ENCODE peak calls at places on chromosome 1, in five cellular contexts. P, V, M, W and H are unnamed samples.
A peak's percentile ranks its signal among the peaks of the same experiment; 100 is the strongest.

GRCh38 chr1:151343587-151343986 is 3.5 kb downstream of the RFX5 start:
- DNase-seq in P (no peak), V (no peak), M (no peak), W (no peak), H (no peak)

GRCh38 chr1:153532769-153533599 is 2.8 kb downstream of the S100A6 start:
- DNase-seq in P (peak; percentile 84), V (peak; percentile 92), M (peak; percentile 82), W (peak; percentile 95), H (peak; percentile 77)

GRCh38 chr1:44594353-44594752 is 79.9 kb downstream of the TMEM53 start:
- DNase-seq in P (no peak), V (no peak), M (no peak), W (no peak), H (no peak)

GRCh38 chr1:33876970-33877680 is 13.2 kb downstream of the HMGB4 start:
- DNase-seq in P (peak; percentile 28), V (peak; percentile 35), M (no peak), W (no peak), H (no peak)

GRCh38 chr1:101112051-101112770 is 86.6 kb upstream of the DPH5 start:
- DNase-seq in P (peak; percentile 44), V (no peak), M (peak; percentile 88), W (no peak), H (no peak)

GRCh38 chr1:226061793-226062557 is 541 bp upstream of the H3-3A start:
- DNase-seq in P (peak; percentile 82), V (peak; percentile 75), M (no peak), W (peak; percentile 78), H (peak; percentile 88)

GRCh38 chr1:14855278-14855677 is 256.8 kb downstream of the KAZN start:
- DNase-seq in P (no peak), V (no peak), M (no peak), W (no peak), H (no peak)

GRCh38 chr1:97348599-97349265 is 572.1 kb downstream of the DPYD start:
- DNase-seq in P (no peak), V (no peak), M (no peak), W (no peak), H (no peak)

GRCh38 chr1:239947789-239948188 is 143.9 kb upstream of the FMN2 start:
- DNase-seq in P (no peak), V (no peak), M (no peak), W (no peak), H (no peak)

GRCh38 chr1:1111516-1112236 is 4.2 kb downstream of the C1orf159 start:
- DNase-seq in P (peak; percentile 12), V (no peak), M (peak; percentile 43), W (no peak), H (no peak)

GRCh38 chr1:205438213-205439158 is 16.6 kb upstream of the LEMD1 start:
- DNase-seq in P (peak; percentile 86), V (peak; percentile 83), M (no peak), W (no peak), H (peak; percentile 31)

GRCh38 chr1:19438552-19439196 is 46.7 kb downstream of the CAPZB start:
- DNase-seq in P (no peak), V (no peak), M (no peak), W (no peak), H (no peak)

GRCh38 chr1:109818351-109819325 is 54.9 kb upstream of the EPS8L3 start:
- DNase-seq in P (no peak), V (no peak), M (no peak), W (peak; percentile 17), H (no peak)

GRCh38 chr1:228502522-228502921 is 15.3 kb downstream of the RNF187 start:
- DNase-seq in P (no peak), V (peak; percentile 24), M (no peak), W (no peak), H (no peak)

GRCh38 chr1:173302890-173303829 is 96.0 kb upstream of the TNFSF4 start:
- DNase-seq in P (no peak), V (no peak), M (no peak), W (no peak), H (no peak)

GRCh38 chr1:234601217-234602017 is 8.6 kb downstream of the IRF2BP2 start:
- DNase-seq in P (no peak), V (no peak), M (peak; percentile 64), W (no peak), H (no peak)

GRCh38 chr1:156963621-156964020 is 43.2 kb downstream of the LRRC71 start:
- DNase-seq in P (peak; percentile 22), V (peak; percentile 45), M (peak; percentile 54), W (no peak), H (no peak)

GRCh38 chr1:9871021-9871420 is 39.0 kb downstream of the CTNNBIP1 start:
- DNase-seq in P (no peak), V (no peak), M (no peak), W (peak; percentile 29), H (no peak)
- H3K4me1 ChIP-seq in P (peaks cover 39% of the 10 kb centered on the region), V (no peaks in the 10 kb centered on the region), M (peaks cover 6% of the 10 kb centered on the region), W (peaks cover 4% of the 10 kb centered on the region), H (no peaks in the 10 kb centered on the region)

GRCh38 chr1:37922767-37923550 is 23.9 kb downstream of the INPP5B start:
- DNase-seq in P (no peak), V (no peak), M (no peak), W (no peak), H (no peak)
- H3K4me1 ChIP-seq in P (peaks cover 59% of the 10 kb centered on the region), V (peaks cover 3% of the 10 kb centered on the region), M (peaks cover 21% of the 10 kb centered on the region), W (no peaks in the 10 kb centered on the region), H (no peaks in the 10 kb centered on the region)

DNA sequence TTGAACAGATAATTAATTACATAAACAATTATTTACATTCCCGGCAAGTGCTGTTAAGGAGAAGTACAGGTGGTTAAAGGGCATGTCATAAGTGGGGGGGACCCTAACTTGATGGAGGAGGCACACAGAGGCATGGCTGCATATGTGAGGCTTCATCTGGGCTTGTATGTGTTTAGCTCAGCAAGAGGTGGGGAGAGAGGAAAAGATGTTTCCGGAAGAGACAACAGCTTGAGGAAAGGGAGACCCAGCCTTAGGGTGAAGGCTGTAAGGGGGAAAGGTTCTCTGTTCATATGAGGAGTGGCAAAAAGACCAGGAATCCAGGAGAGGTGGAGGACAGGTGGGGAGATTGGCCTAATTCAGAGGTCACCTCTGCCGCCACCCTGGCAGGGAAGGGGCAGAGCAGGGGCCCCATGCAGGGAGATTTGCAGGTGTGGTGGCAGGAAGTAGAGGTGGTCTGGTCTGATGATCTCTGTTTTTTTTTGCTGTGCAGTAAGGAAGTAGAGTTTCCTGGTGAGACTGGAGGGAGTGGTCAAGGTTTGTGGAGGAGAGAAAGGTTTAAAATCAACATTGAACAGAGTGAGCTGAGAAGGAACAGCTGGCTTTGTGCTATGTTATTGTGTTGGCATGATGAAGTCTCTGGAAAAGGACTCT is 9.0 kb downstream of the TRAF5 start:
- DNase-seq in P (no peak), V (no peak), M (no peak), W (peak; percentile 22), H (no peak)
- H3K4me1 ChIP-seq in P (peaks cover 20% of the 10 kb centered on the region), V (peaks cover 7% of the 10 kb centered on the region), M (peaks cover 91% of the 10 kb centered on the region), W (peaks cover 12% of the 10 kb centered on the region), H (peaks cover 16% of the 10 kb centered on the region)

DNA sequence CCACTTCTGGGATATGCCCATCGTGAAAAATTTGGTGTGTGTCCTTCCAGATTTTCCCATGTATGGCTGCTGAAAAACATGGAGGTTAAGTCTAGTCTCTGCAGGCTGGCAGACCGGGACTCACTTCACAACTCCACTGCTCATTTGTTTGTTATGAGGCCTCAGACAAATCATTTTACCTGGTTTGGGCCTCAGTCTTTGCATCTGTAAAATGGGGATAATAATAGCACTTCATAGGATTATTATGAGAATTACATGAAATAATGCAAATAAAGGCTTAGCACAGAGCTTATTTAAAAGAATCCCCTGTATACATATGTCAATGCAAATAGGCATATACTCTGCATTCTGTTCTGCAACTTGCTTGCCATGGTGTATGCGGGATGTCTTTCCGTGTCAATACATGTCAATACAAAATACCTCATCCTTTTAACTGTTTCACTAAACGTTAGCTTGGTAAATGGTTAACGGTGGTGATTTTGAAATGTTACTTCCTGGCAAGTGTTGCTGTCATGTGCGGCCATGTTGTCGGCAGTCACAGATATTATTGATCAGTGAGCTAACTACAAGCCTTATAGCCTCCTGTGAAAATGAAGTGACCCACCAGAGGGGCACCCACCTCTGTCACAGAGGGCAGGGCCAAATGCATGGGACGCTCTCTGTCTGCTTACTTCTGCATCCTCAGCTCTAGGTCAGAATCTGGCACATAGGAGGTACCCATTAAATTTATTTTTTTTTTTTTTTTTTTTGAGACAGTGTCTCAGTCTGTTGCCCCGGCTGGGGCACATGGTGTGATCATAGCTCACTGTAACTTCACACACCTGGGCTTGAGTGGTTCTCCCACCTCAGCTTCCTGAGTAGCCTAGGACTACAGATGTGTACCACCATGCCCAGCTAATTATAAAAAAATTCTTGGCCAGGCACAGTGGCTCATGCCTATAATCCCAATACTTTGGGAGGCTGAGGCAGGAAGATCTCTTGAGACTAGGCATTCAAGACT is 4.3 kb downstream of the LCK start:
- DNase-seq in P (no peak), V (no peak), M (no peak), W (no peak), H (no peak)
- H3K4me1 ChIP-seq in P (peaks cover 28% of the 10 kb centered on the region), V (no peaks in the 10 kb centered on the region), M (peaks cover 47% of the 10 kb centered on the region), W (peaks cover 4% of the 10 kb centered on the region), H (no peaks in the 10 kb centered on the region)

DNA sequence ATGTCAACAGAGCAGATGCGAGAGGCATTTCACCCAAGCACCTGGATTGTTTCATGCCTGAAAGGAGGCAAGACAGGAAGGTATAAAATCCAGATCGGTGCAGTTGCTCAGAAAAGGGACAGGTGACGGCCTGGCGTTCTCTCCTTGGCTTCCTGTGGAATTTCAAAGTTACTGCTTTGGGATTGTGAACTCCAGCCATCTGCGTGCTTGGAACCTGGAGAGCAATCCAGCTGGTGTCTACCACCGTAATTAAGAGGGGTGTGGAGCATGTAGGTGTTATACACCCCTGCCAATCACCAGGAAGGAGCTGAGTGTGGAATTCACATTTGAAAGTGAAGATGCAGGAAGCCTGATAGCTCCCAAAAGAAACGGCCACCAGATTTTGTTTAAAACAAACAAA is 286.1 kb downstream of the KIF26B start:
- DNase-seq in P (no peak), V (no peak), M (no peak), W (no peak), H (no peak)
- H3K4me1 ChIP-seq in P (no peaks in the 10 kb centered on the region), V (no peaks in the 10 kb centered on the region), M (no peaks in the 10 kb centered on the region), W (no peaks in the 10 kb centered on the region), H (no peaks in the 10 kb centered on the region)